ENCODE peak calls at places on chromosome 1, in four cellular contexts. R is COR-L47, M is fibroblast of pulmonary artery, K is activated T-cell treated with anti-CD3 and anti-CD28 coated beads for 48 hours. W is an unnamed sample.
A peak's percentile ranks its signal among the peaks of the same experiment; 100 is the strongest.

GRCh38 chr1:20210736-20211405 is 24.6 kb upstream of the PLA2G2C start:
- DNase-seq in R (no peak), M (peak; percentile 32), K (no peak), W (no peak)

GRCh38 chr1:26094677-26095383 is 16.8 kb upstream of the PDIK1L start:
- DNase-seq in K (no peak), M (peak; percentile 48), R (peak; percentile 24), W (peak; percentile 17)

GRCh38 chr1:65235867-65236805 is 73.2 kb upstream of the DNAJC6 start:
- DNase-seq in K (no peak), M (peak; percentile 65), R (peak; percentile 42), W (peak; percentile 18)

GRCh38 chr1:23122023-23122738 is 46.5 kb downstream of the LUZP1 start:
- DNase-seq in R (no peak), M (peak; percentile 74), K (no peak), W (no peak)

GRCh38 chr1:206935491-206936067 is 10.7 kb downstream of the PIGR start:
- DNase-seq in R (peak; percentile 13), K (peak; percentile 65), M (peak; percentile 28), W (no peak)

GRCh38 chr1:15500184-15500958 is 23.6 kb downstream of the CASP9 start:
- DNase-seq in K (no peak), R (no peak), M (no peak), W (no peak)

GRCh38 chr1:178942285-178943218 is 71.7 kb upstream of the ANGPTL1 start:
- DNase-seq in K (no peak), R (no peak), M (peak; percentile 56), W (no peak)

GRCh38 chr1:223665592-223666312 is at the start of gene CAPN8:
- DNase-seq in M (no peak), K (no peak), R (no peak), W (no peak)

GRCh38 chr1:94061513-94062443 is 59.2 kb downstream of the ABCA4 start:
- DNase-seq in R (peak; percentile 27), M (peak; percentile 91), K (peak; percentile 8), W (peak; percentile 32)

GRCh38 chr1:178344513-178345077 is 152.2 kb downstream of the CLEC20A start:
- DNase-seq in K (no peak), R (no peak), M (peak; percentile 97), W (no peak)

GRCh38 chr1:1185101-1185765 is 11.6 kb downstream of the TTLL10 start:
- DNase-seq in K (no peak), M (no peak), R (no peak), W (no peak)

GRCh38 chr1:40477680-40478057 is 579 bp downstream of the ZFP69 start:
- DNase-seq in K (peak; percentile 5), R (peak; percentile 23), M (peak; percentile 19), W (peak; percentile 33)